ENCODE peak calls at places on chromosomes 2 and 18, in eight cellular contexts. Q is left ventricle myocardium inferior; U is mammary epithelial cell; N is OCI-LY7; Z is renal cortical epithelial cell; P is RWPE2; D is stimulated activated CD8-positive, alpha-beta memory T cell treated with anti-CD3 and anti-CD28 coated beads, Interleukin-15, amount 100 ng/mL, for 24 hours; B is T-helper 1 cell. V is an unnamed sample.

GRCh38 chr2:190097115-190097514 is 34.6 kb upstream of the MSTN start:
- DNase-seq in N (no peak), P (no peak), Q (no peak), U (no peak), D (no peak), Z (no peak), B (no peak), V (no peak)

GRCh38 chr18:72261562-72261961 is 282.6 kb downstream of the CBLN2 start:
- DNase-seq in Z (no peak), U (no peak), N (no peak), B (no peak), D (no peak), P (no peak), Q (no peak), V (no peak)

GRCh38 chr18:58823385-58823784 is 41.3 kb upstream of the ZNF532 start:
- DNase-seq in N (no peak), Z (no peak), D (no peak), P (no peak), B (no peak), U (no peak), Q (no peak), V (no peak)

GRCh38 chr18:44988821-44989587 is 308.3 kb downstream of the SETBP1 start:
- DNase-seq in Z (no peak), Q (no peak), U (peak), B (no peak), P (no peak), D (no peak), N (no peak), V (no peak)

GRCh38 chr18:51069885-51070284 is 39.9 kb downstream of the SMAD4 start:
- DNase-seq in U (no peak), N (no peak), D (no peak), P (no peak), B (no peak), Z (no peak), Q (no peak), V (no peak)

GRCh38 chr2:68588589-68588988 is 54.8 kb upstream of the PROKR1 start:
- DNase-seq in U (no peak), P (no peak), D (no peak), Z (peak), N (no peak), B (no peak), Q (no peak), V (no peak)

GRCh38 chr18:72720116-72720515 is 147.7 kb downstream of the NETO1 start:
- DNase-seq in Z (no peak), P (no peak), Q (no peak), B (no peak), N (no peak), U (no peak), D (no peak), V (no peak)

GRCh38 chr2:157698430-157698829 is 69.8 kb upstream of the ACVR1C start:
- DNase-seq in D (no peak), Q (no peak), N (no peak), B (no peak), P (no peak), Z (no peak), U (no peak), V (no peak)

GRCh38 chr18:56645415-56646016 is 5.6 kb upstream of the WDR7 start:
- DNase-seq in U (no peak), P (no peak), D (no peak), Q (no peak), N (peak), Z (peak), B (peak), V (no peak)

GRCh38 chr2:27078267-27079194 is at the start of gene EMILIN1:
- DNase-seq in D (no peak), B (no peak), P (no peak), N (no peak), Q (peak), U (no peak), Z (no peak), V (peak)

GRCh38 chr2:60832621-60833020 is 48.8 kb upstream of the REL start:
- DNase-seq in Z (no peak), Q (no peak), U (no peak), B (no peak), N (no peak), D (no peak), P (no peak), V (no peak)

GRCh38 chr2:194155406-194155805 is 1501.6 kb upstream of the SLC39A10 start:
- DNase-seq in D (no peak), Z (no peak), P (no peak), B (no peak), Q (no peak), N (no peak), U (no peak), V (no peak)

GRCh38 chr2:3634631-3635091 is 23.3 kb upstream of the ALLC start:
- DNase-seq in N (no peak), Z (no peak), D (no peak), Q (no peak), U (no peak), B (no peak), P (peak), V (no peak)

GRCh38 chr18:48656582-48656981 is 117.8 kb downstream of the CTIF start:
- DNase-seq in D (no peak), N (no peak), Z (no peak), P (no peak), B (no peak), U (no peak), Q (no peak), V (no peak)

GRCh38 chr18:3217930-3218647 is 1.7 kb downstream of the MYOM1 start:
- DNase-seq in B (no peak), N (no peak), U (no peak), P (no peak), Q (no peak), D (no peak), Z (peak), V (no peak)

GRCh38 chr18:59446012-59446411 is 86.9 kb upstream of the LMAN1 start:
- DNase-seq in Z (peak), P (no peak), D (no peak), U (peak), B (no peak), Q (no peak), N (no peak), V (no peak)

GRCh38 chr18:69838620-69839411 is 108.9 kb downstream of the CD226 start:
- DNase-seq in P (no peak), N (peak), Z (no peak), B (peak), D (no peak), U (peak), Q (no peak), V (no peak)

GRCh38 chr2:57760448-57760847 is 286.2 kb upstream of the VRK2 start:
- DNase-seq in U (no peak), N (no peak), B (no peak), D (no peak), Z (no peak), Q (no peak), P (no peak), V (no peak)

GRCh38 chr2:26269571-26270170 is 24.9 kb downstream of the HADHB start:
- DNase-seq in U (peak), B (no peak), Q (no peak), P (no peak), Z (no peak), D (no peak), N (peak), V (no peak)

GRCh38 chr18:30160124-30160523 is 882.4 kb downstream of the DSC3 start:
- DNase-seq in D (no peak), U (no peak), Q (no peak), N (no peak), B (no peak), P (no peak), Z (no peak), V (no peak)

GRCh38 chr2:237966250-237966564 is 607 bp upstream of the UBE2F start:
- DNase-seq in U (no peak), Z (no peak), P (no peak), B (no peak), D (no peak), N (no peak), Q (no peak), V (no peak)

GRCh38 chr18:11570770-11571169 is 38.6 kb upstream of the SLC35G4 start:
- DNase-seq in Q (no peak), N (peak), D (no peak), Z (no peak), B (no peak), U (no peak), P (no peak), V (no peak)

GRCh38 chr2:12704378-12704777 is 12.4 kb upstream of the TRIB2 start:
- DNase-seq in Q (no peak), N (no peak), U (no peak), P (no peak), Z (peak), D (no peak), B (no peak), V (no peak)

GRCh38 chr2:188512456-188512855 is 220.8 kb downstream of the GULP1 start:
- DNase-seq in B (no peak), N (peak), Q (no peak), U (peak), P (no peak), Z (peak), D (no peak), V (no peak)

GRCh38 chr2:53787255-53787910 is 539 bp downstream of the ERLEC1 start:
- DNase-seq in Q (no peak), D (no peak), U (peak), Z (peak), B (no peak), P (no peak), N (peak), V (peak)

GRCh38 chr2:29921560-29921915 is at the start of gene ALK:
- DNase-seq in B (peak), Q (peak), Z (peak), N (peak), D (peak), P (peak), U (peak), V (peak)

GRCh38 chr2:221106241-221106640 is 465.9 kb downstream of the EPHA4 start:
- DNase-seq in D (no peak), Z (no peak), B (no peak), P (no peak), N (no peak), U (peak), Q (no peak), V (no peak)

GRCh38 chr2:205763708-205764501 is 81.6 kb downstream of the NRP2 start:
- DNase-seq in Z (peak), P (peak), N (no peak), D (no peak), Q (peak), B (no peak), U (no peak), V (no peak)

GRCh38 chr2:15042824-15043223 is 410.3 kb downstream of the LRATD1 start:
- DNase-seq in Q (no peak), D (no peak), P (no peak), N (no peak), Z (peak), B (no peak), U (no peak), V (no peak)

GRCh38 chr18:50398947-50399346 is 24.1 kb downstream of the SKA1 start:
- DNase-seq in U (no peak), Q (no peak), Z (no peak), P (no peak), N (no peak), D (no peak), B (no peak), V (no peak)

GRCh38 chr2:184597571-184597980 is 753 bp upstream of the ZNF804A start:
- DNase-seq in N (peak), B (peak), D (no peak), Z (peak), P (no peak), Q (peak), U (no peak), V (no peak)

GRCh38 chr2:235001237-235002133 is 49.7 kb downstream of the SH3BP4 start:
- DNase-seq in Q (no peak), B (no peak), Z (no peak), D (no peak), U (no peak), N (no peak), P (no peak), V (no peak)

GRCh38 chr2:30229596-30229995 is 1.7 kb upstream of the LBH start:
- DNase-seq in B (no peak), D (no peak), Z (no peak), N (no peak), P (no peak), U (no peak), Q (no peak), V (no peak)

GRCh38 chr2:205903549-205904129 is 182.3 kb downstream of the INO80D start:
- DNase-seq in Z (peak), B (no peak), Q (no peak), D (no peak), U (no peak), P (no peak), N (peak), V (no peak)

V was measured in omental fat pad.